ENCODE peak calls at places on chromosomes 16 and 17, in seven cellular contexts. U, X, J, K, R, A and H are unnamed samples.

GRCh38 chr16:85627835-85628556 is 14.9 kb downstream of the GSE1 start:
- DNase-seq in A (no peak), U (no peak), K (no peak), R (no peak), J (no peak), X (no peak), H (no peak)

GRCh38 chr16:24723663-24724062 is 5.8 kb upstream of the TNRC6A start:
- DNase-seq in K (no peak), J (peak), A (no peak), R (no peak), X (no peak), U (no peak), H (no peak)

GRCh38 chr16:81703177-81704155 is 75.6 kb upstream of the PLCG2 start:
- DNase-seq in K (no peak), X (no peak), J (peak), U (peak), A (no peak), R (no peak), H (peak)

GRCh38 chr17:39634384-39634871 is 2.5 kb upstream of the STARD3 start:
- DNase-seq in R (peak), K (no peak), X (no peak), U (no peak), J (peak), A (peak), H (no peak)

GRCh38 chr17:82582208-82582607 is 62.7 kb downstream of the FOXK2 start:
- DNase-seq in U (no peak), R (no peak), K (no peak), J (peak), X (no peak), A (no peak), H (no peak)

GRCh38 chr17:64694207-64694606 is 32.1 kb upstream of the SMURF2 start:
- DNase-seq in J (peak), R (no peak), X (peak), U (no peak), A (no peak), K (peak), H (peak)

GRCh38 chr17:57902800-57903759 is 52.1 kb downstream of the CUEDC1 start:
- DNase-seq in R (no peak), X (peak), J (peak), A (peak), U (peak), K (peak), H (peak)

GRCh38 chr17:64773836-64774761 is 112.0 kb upstream of the SMURF2 start:
- DNase-seq in J (peak), R (peak), A (no peak), X (no peak), U (no peak), K (peak), H (peak)

GRCh38 chr17:36661688-36662087 is 60.3 kb downstream of the MRM1 start:
- DNase-seq in J (no peak), U (no peak), X (no peak), K (no peak), A (no peak), R (no peak), H (no peak)

GRCh38 chr16:2236362-2237075 is at the start of gene DNASE1L2:
- DNase-seq in K (no peak), J (peak), X (no peak), R (no peak), A (no peak), U (no peak), H (no peak)

GRCh38 chr16:85401370-85401916 is 211.7 kb upstream of the GSE1 start:
- DNase-seq in K (no peak), A (no peak), U (peak), J (no peak), R (no peak), X (no peak), H (no peak)

GRCh38 chr17:80786887-80787286 is 204.8 kb upstream of the CHMP6 start:
- DNase-seq in A (no peak), K (peak), J (no peak), U (no peak), X (no peak), R (no peak), H (no peak)

GRCh38 chr17:44256671-44257070 is 11.3 kb downstream of the SLC4A1 start:
- DNase-seq in J (no peak), U (no peak), R (no peak), A (no peak), X (no peak), K (no peak), H (no peak)

GRCh38 chr16:59566446-59566845 is 832.3 kb upstream of the GOT2 start:
- DNase-seq in U (no peak), R (no peak), A (no peak), J (no peak), K (no peak), X (no peak), H (no peak)

GRCh38 chr17:9811086-9811485 is 10.8 kb downstream of the GSG1L2 start:
- DNase-seq in K (no peak), J (no peak), R (no peak), A (no peak), X (no peak), U (no peak), H (no peak)

GRCh38 chr16:5350118-5350517 is 252.5 kb upstream of the EEF2KMT start:
- DNase-seq in A (no peak), X (no peak), K (no peak), R (peak), J (no peak), U (no peak), H (no peak)

GRCh38 chr16:3091551-3091950 is 7.5 kb downstream of the ZSCAN10 start:
- DNase-seq in A (no peak), U (no peak), J (no peak), K (no peak), R (no peak), X (no peak), H (no peak)

GRCh38 chr17:45261577-45262515 is at the start of gene SPATA32:
- DNase-seq in R (no peak), J (peak), U (peak), A (peak), K (no peak), X (peak), H (no peak)

GRCh38 chr16:82203198-82203597 is 33.2 kb upstream of the MPHOSPH6 start:
- DNase-seq in R (no peak), J (no peak), K (no peak), X (no peak), U (no peak), A (no peak), H (no peak)

GRCh38 chr17:77320501-77321256 is 179.9 kb downstream of the SEC14L1 start:
- DNase-seq in R (peak), A (no peak), J (peak), U (peak), X (peak), K (peak), H (peak)

GRCh38 chr16:17261197-17261858 is 209.4 kb downstream of the XYLT1 start:
- DNase-seq in R (no peak), U (no peak), X (no peak), A (peak), J (no peak), K (no peak), H (no peak)

GRCh38 chr16:68893710-68894705 is 50.7 kb downstream of the TANGO6 start:
- DNase-seq in X (no peak), K (no peak), A (peak), R (peak), J (peak), U (no peak), H (no peak)

GRCh38 chr16:48335961-48336360 is 49.3 kb downstream of the SIAH1 start:
- DNase-seq in U (no peak), J (peak), K (no peak), R (no peak), X (no peak), A (no peak), H (no peak)

GRCh38 chr16:88806491-88807111 is 3.0 kb downstream of the CDT1 start:
- DNase-seq in X (no peak), R (no peak), U (no peak), A (no peak), J (no peak), K (no peak), H (no peak)
- H3K27ac ChIP-seq in X (no peak), R (no peak), U (no peak), A (no peak), J (no peak), K (no peak), H (no peak)

GRCh38 chr16:66519482-66519881 is 30.4 kb downstream of the TK2 start:
- DNase-seq in K (no peak), R (no peak), U (no peak), J (no peak), X (no peak), A (no peak), H (no peak)

GRCh38 chr16:66517586-66518263 is 32.2 kb downstream of the TK2 start:
- DNase-seq in U (no peak), A (no peak), J (no peak), K (no peak), X (no peak), R (no peak), H (no peak)

GRCh38 chr16:66516808-66517585 is 32.9 kb downstream of the TK2 start:
- DNase-seq in U (peak), J (peak), A (peak), X (peak), R (no peak), K (peak), H (peak)

GRCh38 chr16:66515543-66516171 is 34.3 kb downstream of the TK2 start:
- DNase-seq in X (no peak), A (peak), R (no peak), U (no peak), J (peak), K (peak), H (peak)

DNA sequence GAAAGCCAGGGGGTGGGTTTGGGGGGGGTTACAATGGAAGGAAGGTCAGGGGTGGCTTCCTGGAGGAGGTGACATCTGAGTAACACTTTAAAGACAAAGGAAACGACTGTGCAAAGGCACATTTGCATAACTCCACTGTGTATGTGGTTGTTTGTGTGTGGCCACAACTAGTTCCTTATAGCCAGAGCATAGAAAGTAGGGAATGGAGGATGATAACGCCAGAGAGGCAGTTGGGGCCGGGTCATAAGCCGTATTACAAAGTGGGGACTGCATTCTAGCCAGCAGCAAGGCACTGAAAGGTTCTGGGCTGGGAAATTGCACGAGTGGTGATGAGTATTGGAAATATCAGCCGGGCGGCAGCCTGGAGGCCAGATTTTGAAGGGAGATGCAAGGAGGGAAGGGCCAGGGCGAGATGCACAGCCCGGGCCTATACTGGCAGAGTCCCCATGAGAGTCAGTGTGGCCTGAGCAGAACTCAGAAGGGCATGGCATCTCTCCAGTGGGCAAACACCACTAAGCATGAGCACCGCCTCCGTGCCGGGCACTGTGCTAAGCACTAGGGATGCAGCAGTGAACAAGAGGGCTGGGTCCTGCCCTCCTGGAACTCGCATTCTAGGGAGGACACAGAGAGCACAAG is 33.6 kb downstream of the TK2 start:
- DNase-seq in A (peak), X (no peak), J (peak), U (no peak), K (no peak), R (no peak), H (no peak)
- H3K4me3 ChIP-seq in A (peak), X (peak), J (no peak), U (no peak), K (peak), R (no peak), H (no peak)

DNA sequence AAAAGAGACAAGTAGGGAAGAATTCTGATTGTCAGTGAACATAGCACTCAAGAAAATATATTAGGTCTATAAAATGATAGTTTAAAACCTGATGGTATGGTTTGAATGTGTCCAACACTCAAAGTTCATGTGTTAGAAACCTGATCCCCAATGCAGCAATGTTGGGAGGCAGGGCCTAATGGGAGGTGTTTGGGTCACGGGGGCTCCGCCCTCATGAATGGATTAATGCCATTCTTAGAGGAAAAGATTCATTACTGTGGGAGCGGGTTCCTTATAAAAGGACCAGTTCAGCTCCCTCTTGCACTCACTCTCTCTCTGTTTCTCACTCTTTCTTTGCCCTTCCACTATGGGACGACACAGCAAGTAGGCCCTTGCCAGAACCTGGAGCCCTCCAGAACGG is 41.5 kb upstream of the SLC47A1 start:
- DNase-seq in J (no peak), K (no peak), U (no peak), R (peak), A (no peak), X (no peak), H (no peak)
- H3K27ac ChIP-seq in J (no peak), K (no peak), U (no peak), R (peak), A (no peak), X (no peak), H (no peak)

DNA sequence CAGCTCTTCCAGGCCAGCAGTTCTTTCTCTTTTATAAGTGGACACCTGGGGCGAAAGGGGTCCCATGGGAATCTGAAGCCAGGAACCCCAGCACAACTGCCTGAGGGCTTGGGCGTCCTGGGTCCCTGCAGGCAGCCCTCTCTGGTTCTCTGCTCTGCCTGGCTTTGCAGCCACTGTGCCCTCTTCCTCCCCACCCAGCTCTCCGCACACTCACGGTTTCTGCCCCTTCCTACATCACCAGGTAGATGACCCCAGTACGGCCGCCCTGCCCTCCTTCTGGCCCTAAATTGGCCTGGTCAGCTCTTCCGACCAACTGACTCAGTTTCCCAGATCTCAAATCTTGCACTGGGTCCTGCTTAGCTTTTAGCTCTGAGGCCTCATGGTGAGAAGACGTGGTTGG is 225.3 kb downstream of the KATNIP start:
- DNase-seq in A (no peak), U (no peak), K (no peak), J (no peak), R (no peak), X (no peak), H (no peak)
- H3K4me3 ChIP-seq in A (no peak), U (no peak), K (no peak), J (no peak), R (no peak), X (no peak), H (no peak)

DNA sequence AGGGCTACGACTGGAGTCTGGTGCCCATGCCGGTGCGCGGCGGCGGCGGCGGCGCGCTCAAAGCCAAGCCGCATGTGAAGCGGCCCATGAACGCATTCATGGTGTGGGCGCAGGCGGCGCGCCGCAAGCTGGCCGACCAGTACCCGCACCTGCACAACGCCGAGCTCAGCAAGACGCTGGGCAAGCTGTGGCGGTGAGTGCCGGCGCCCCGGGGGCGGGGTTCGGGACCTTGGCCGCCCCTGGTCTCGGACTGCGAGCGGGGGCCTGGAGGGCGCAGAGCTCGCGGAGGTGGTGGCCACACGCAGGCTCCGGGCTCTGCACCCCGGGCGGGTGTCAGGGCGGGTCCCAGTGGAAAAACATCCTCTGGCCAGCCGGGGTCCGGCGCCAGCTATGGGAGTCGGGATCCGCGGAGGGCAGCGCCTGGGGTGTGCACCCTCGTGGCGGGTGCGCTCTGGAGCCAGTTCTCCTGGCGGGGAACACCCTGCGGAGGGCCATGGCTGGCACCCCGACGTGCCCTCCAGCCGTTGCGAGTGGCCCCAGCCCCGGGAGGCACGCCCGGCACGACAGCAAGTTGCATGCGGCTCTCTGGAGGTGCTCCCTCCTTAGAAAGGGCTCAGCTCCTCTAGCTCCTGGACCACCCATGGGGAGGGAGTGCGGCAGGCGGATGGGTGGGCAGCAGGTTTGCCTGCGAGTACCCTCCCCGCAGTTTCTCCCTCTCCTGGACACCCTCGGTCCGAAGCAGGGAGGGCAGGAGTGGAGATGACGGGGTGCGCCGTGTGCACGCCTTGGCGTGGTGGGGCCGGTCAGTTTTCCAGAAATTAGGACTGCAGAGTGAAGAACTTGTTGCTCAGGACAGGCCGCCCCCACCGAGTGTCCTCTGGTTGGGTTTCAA is 828 bp downstream of the SOX8 start:
- DNase-seq in J (no peak), A (no peak), U (no peak), X (no peak), R (peak), K (no peak), H (no peak)
- H3K27ac ChIP-seq in J (no peak), A (no peak), U (no peak), X (no peak), R (no peak), K (no peak), H (no peak)

DNA sequence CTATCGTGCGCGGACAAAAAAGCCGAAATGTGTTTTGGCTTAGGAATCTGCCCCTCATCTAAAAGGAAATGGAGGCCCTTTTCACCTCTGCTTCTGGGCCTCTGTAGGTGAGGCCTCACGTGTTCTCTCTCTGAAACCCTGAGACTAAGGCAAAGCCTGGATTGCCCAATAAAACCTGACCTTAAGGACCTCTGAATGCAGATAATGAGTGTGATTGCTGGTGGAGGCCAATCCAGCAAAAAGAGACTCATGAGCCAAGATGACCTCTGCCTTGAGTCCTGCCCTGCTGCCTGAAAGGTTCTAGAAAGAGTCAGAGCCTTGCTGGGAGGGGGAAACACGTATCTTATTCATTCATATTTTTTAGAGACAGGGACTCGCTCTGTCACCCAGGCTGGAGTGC is 44.5 kb upstream of the ABR start:
- DNase-seq in A (no peak), R (no peak), U (no peak), K (no peak), X (no peak), J (no peak), H (no peak)
- H3K4me3 ChIP-seq in A (no peak), R (no peak), U (no peak), K (no peak), X (no peak), J (no peak), H (no peak)